ENCODE peak calls at places on chromosomes 16 and 17, in four cellular contexts. T is ascending aorta, G is BJ, X is uterus. J is an unnamed sample.

GRCh38 chr17:67489273-67489672 is 112.2 kb downstream of the PITPNC1 start:
- DNase-seq in G (no peak), X (no peak), T (no peak), J (no peak)

GRCh38 chr16:649646-650045 is 481 bp downstream of the WDR90 start:
- DNase-seq in G (no peak), T (no peak), X (no peak), J (no peak)

GRCh38 chr16:48434653-48435318 is 49.6 kb upstream of the SIAH1 start:
- DNase-seq in G (no peak), T (no peak), X (no peak), J (peak)

GRCh38 chr16:82713778-82714177 is 87.0 kb downstream of the CDH13 start:
- DNase-seq in X (no peak), G (no peak), T (no peak), J (no peak)

GRCh38 chr17:38443356-38444026 is 15.2 kb downstream of the ARHGAP23 start:
- DNase-seq in X (no peak), G (no peak), T (no peak), J (no peak)

GRCh38 chr17:32298721-32299578 is 33.3 kb downstream of the RHBDL3 start:
- DNase-seq in X (no peak), G (no peak), T (no peak), J (no peak)

GRCh38 chr17:64938925-64939474 is 19.7 kb upstream of the LRRC37A3 start:
- DNase-seq in G (no peak), X (no peak), T (no peak), J (peak)

GRCh38 chr17:5282639-5283217 is 644 bp downstream of the RABEP1 start:
- DNase-seq in X (peak), G (no peak), T (peak), J (peak)

GRCh38 chr17:42285346-42286050 is 2.8 kb upstream of the STAT5A start:
- DNase-seq in T (peak), X (peak), G (no peak), J (no peak)

GRCh38 chr17:81814748-81815645 is 11.0 kb downstream of the GCGR start:
- DNase-seq in X (no peak), T (no peak), G (no peak), J (no peak)

DNA sequence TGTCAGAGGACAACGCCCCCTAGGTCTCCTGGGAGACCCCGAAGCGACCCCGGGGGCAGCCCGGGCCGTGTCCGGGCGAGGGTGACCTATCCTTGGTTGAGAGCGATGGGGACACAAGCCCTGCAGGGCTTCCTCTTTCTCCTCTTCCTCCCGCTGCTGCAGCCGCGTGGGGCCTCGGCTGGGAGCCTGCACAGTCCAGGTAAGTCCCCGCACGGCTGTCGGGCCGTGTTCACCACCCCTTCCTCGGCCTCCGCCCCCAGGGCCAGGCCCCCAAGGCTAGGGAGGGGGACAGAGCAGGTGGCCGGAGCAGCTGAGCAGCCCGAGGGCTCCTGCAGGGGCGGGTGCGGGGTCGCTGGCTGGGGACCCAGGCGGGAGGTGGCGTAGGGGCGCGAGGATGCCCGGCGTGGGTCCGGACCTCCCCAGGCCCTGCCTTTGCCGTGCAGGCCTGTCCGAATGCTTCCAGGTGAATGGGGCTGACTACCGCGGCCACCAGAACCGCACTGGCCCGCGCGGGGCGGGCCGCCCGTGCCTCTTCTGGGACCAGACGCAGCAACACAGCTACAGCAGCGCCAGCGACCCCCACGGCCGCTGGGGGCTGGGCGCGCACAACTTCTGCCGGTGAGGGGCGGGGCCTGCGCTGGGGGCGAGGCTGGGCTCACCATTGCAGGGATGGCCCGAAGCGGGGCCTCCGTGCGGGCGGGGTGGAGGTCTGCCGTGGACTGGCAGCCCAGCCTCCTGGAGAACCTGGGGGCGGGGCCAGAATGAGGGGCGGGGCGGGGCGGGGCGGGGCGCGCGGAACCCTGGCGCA is 545 bp downstream of the KREMEN2 start:
- DNase-seq in X (no peak), T (no peak), G (no peak), J (peak)
- TF ChIP-seq CTCF in X (no peak), T (no peak), G (no peak), J (no peak)

DNA sequence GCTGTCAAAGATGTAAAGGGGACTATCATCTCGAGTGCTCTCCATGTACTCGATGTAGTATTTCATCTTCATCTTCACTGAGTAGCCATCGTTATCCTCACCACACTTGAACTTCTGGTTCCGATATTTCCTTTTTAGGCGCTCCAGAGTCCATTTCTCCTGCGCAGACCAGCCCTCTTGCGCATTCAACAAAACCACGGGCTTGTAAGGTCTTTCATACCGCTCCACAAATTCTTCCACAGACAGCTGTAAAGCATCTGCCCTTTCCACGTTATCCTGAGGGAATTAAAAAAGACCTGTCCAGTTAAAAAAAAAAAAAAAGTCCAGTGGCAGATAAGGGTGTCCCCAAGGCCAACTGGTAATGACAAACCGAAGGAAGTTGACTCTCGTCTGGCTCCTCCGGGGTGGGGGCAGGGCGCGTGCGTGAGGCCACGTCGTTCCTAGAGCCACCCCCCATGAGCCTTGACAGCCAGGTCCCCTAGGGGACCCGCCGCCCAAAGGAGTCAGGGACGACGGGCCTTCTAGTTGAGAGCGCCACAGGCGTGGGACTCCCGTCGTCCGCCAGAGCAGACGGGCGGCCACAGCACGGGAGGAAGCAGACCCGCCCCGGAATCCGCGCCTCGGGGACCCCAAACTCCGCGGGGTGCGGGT is 701 bp downstream of the JMJD6 start:
- DNase-seq in X (peak), T (peak), G (no peak), J (no peak)
- TF ChIP-seq CTCF in X (no peak), T (no peak), G (no peak), J (no peak)

GRCh38 chr16:73014768-73015167 is 33.2 kb downstream of the ZFHX3 start:
- DNase-seq in T (peak), G (no peak), X (no peak), J (no peak)

GRCh38 chr16:73013974-73014373 is 34.0 kb downstream of the ZFHX3 start:
- DNase-seq in X (no peak), T (peak), G (no peak), J (no peak)

GRCh38 chr16:73010150-73010676 is 37.7 kb downstream of the ZFHX3 start:
- DNase-seq in G (no peak), X (no peak), T (peak), J (no peak)

GRCh38 chr16:73012341-73012740 is 35.6 kb downstream of the ZFHX3 start:
- DNase-seq in G (no peak), T (peak), X (no peak), J (no peak)

DNA sequence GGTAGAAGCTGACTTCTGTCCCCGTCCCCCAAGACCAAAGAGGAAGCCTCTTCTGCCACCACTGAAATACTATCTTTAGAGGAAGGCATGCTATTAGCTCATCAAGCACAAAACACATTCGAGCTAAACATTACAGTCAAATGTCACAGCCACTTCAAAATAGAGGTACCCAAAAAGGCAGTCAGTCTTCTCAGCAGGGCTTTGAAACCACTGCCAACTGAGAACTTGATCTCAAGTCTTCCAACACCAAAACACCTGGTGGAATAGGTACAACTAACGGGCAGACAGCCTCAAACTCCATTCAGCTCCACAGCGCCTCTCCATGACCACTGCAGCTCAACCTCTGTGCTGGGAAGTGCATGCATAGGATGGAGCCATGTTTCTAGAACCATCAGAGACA is 36.0 kb downstream of the ZFHX3 start:
- DNase-seq in X (no peak), T (peak), G (no peak), J (no peak)
- TF ChIP-seq CTCF in X (no peak), T (no peak), G (no peak), J (no peak)

GRCh38 chr17:49494937-49495841 is at the start of gene NGFR:
- DNase-seq in X (peak), T (no peak), G (no peak), J (no peak)
- TF ChIP-seq CTCF in X (no peak), T (no peak), G (no peak), J (no peak)

J was measured in MCF 10A.